ENCODE peak calls at places on chromosomes 13 and 19, in seven cellular contexts. One of them, this sample, is unnamed.

GRCh38 chr13:73366241-73366640 is 307.4 kb downstream of the KLF5 start:
- DNase-seq in NCI-H748 treated with DMSO at 0.1 percent for 48 hours: no peak
- DNase-seq in stimulated activated CD8-positive, alpha-beta memory T cell treated with anti-CD3 and anti-CD28 coated beads, Interleukin-7, amount 100 ng/mL, for 4 hours: no peak
- DNase-seq in WERI-Rb-1: no peak
- DNase-seq in COR-L47: no peak
- DNase-seq in C1 segment of cervical spinal cord: no peak
- DNase-seq in nephron progenitor cell: no peak
- DNase-seq in this sample: no peak

GRCh38 chr13:28494861-28495585 is at the start of gene FLT1:
- DNase-seq in NCI-H748 treated with DMSO at 0.1 percent for 48 hours: peak; percentile 27
- DNase-seq in stimulated activated CD8-positive, alpha-beta memory T cell treated with anti-CD3 and anti-CD28 coated beads, Interleukin-7, amount 100 ng/mL, for 4 hours: no peak
- DNase-seq in WERI-Rb-1: peak; percentile 71
- DNase-seq in COR-L47: no peak
- DNase-seq in C1 segment of cervical spinal cord: no peak
- DNase-seq in nephron progenitor cell: peak; percentile 71
- DNase-seq in this sample: no peak

GRCh38 chr19:3401004-3401768 is 34.8 kb downstream of the NFIC start:
- DNase-seq in NCI-H748 treated with DMSO at 0.1 percent for 48 hours: no peak
- DNase-seq in stimulated activated CD8-positive, alpha-beta memory T cell treated with anti-CD3 and anti-CD28 coated beads, Interleukin-7, amount 100 ng/mL, for 4 hours: no peak
- DNase-seq in WERI-Rb-1: no peak
- DNase-seq in COR-L47: no peak
- DNase-seq in C1 segment of cervical spinal cord: no peak
- DNase-seq in nephron progenitor cell: no peak
- DNase-seq in this sample: no peak

GRCh38 chr13:41384749-41385503 is 72.4 kb upstream of the RGCC start:
- DNase-seq in NCI-H748 treated with DMSO at 0.1 percent for 48 hours: no peak
- DNase-seq in stimulated activated CD8-positive, alpha-beta memory T cell treated with anti-CD3 and anti-CD28 coated beads, Interleukin-7, amount 100 ng/mL, for 4 hours: no peak
- DNase-seq in WERI-Rb-1: no peak
- DNase-seq in COR-L47: no peak
- DNase-seq in C1 segment of cervical spinal cord: no peak
- DNase-seq in nephron progenitor cell: no peak
- DNase-seq in this sample: no peak

GRCh38 chr13:25468330-25469178 is 96.8 kb downstream of the ATP8A2 start:
- DNase-seq in NCI-H748 treated with DMSO at 0.1 percent for 48 hours: peak; percentile 93
- DNase-seq in stimulated activated CD8-positive, alpha-beta memory T cell treated with anti-CD3 and anti-CD28 coated beads, Interleukin-7, amount 100 ng/mL, for 4 hours: no peak
- DNase-seq in WERI-Rb-1: peak; percentile 92
- DNase-seq in COR-L47: peak; percentile 86
- DNase-seq in C1 segment of cervical spinal cord: peak; percentile 12
- DNase-seq in nephron progenitor cell: peak; percentile 85
- DNase-seq in this sample: no peak

GRCh38 chr19:18541992-18542935 is 1.1 kb downstream of the FKBP8 start:
- DNase-seq in NCI-H748 treated with DMSO at 0.1 percent for 48 hours: no peak
- DNase-seq in stimulated activated CD8-positive, alpha-beta memory T cell treated with anti-CD3 and anti-CD28 coated beads, Interleukin-7, amount 100 ng/mL, for 4 hours: no peak
- DNase-seq in WERI-Rb-1: no peak
- DNase-seq in COR-L47: no peak
- DNase-seq in C1 segment of cervical spinal cord: no peak
- DNase-seq in nephron progenitor cell: peak; percentile 35
- DNase-seq in this sample: no peak

GRCh38 chr19:1481893-1482360 is 2.9 kb upstream of the C19orf25 start:
- DNase-seq in NCI-H748 treated with DMSO at 0.1 percent for 48 hours: no peak
- DNase-seq in stimulated activated CD8-positive, alpha-beta memory T cell treated with anti-CD3 and anti-CD28 coated beads, Interleukin-7, amount 100 ng/mL, for 4 hours: no peak
- DNase-seq in WERI-Rb-1: no peak
- DNase-seq in COR-L47: no peak
- DNase-seq in C1 segment of cervical spinal cord: no peak
- DNase-seq in nephron progenitor cell: no peak
- DNase-seq in this sample: no peak

GRCh38 chr13:98260357-98261164 is 83.5 kb upstream of the RNF113B start:
- DNase-seq in NCI-H748 treated with DMSO at 0.1 percent for 48 hours: no peak
- DNase-seq in stimulated activated CD8-positive, alpha-beta memory T cell treated with anti-CD3 and anti-CD28 coated beads, Interleukin-7, amount 100 ng/mL, for 4 hours: no peak
- DNase-seq in WERI-Rb-1: no peak
- DNase-seq in COR-L47: no peak
- DNase-seq in C1 segment of cervical spinal cord: no peak
- DNase-seq in nephron progenitor cell: no peak
- DNase-seq in this sample: no peak

GRCh38 chr13:103002279-103002678 is 63.9 kb downstream of the SLC10A2 start:
- DNase-seq in NCI-H748 treated with DMSO at 0.1 percent for 48 hours: no peak
- DNase-seq in stimulated activated CD8-positive, alpha-beta memory T cell treated with anti-CD3 and anti-CD28 coated beads, Interleukin-7, amount 100 ng/mL, for 4 hours: no peak
- DNase-seq in WERI-Rb-1: no peak
- DNase-seq in COR-L47: no peak
- DNase-seq in C1 segment of cervical spinal cord: no peak
- DNase-seq in nephron progenitor cell: no peak
- DNase-seq in this sample: no peak

GRCh38 chr13:27401210-27401609 is 23.2 kb upstream of the GTF3A start:
- DNase-seq in NCI-H748 treated with DMSO at 0.1 percent for 48 hours: no peak
- DNase-seq in stimulated activated CD8-positive, alpha-beta memory T cell treated with anti-CD3 and anti-CD28 coated beads, Interleukin-7, amount 100 ng/mL, for 4 hours: no peak
- DNase-seq in WERI-Rb-1: no peak
- DNase-seq in COR-L47: no peak
- DNase-seq in C1 segment of cervical spinal cord: no peak
- DNase-seq in nephron progenitor cell: no peak
- DNase-seq in this sample: no peak

GRCh38 chr19:31144069-31144468 is 205.2 kb downstream of the TSHZ3 start:
- DNase-seq in NCI-H748 treated with DMSO at 0.1 percent for 48 hours: no peak
- DNase-seq in stimulated activated CD8-positive, alpha-beta memory T cell treated with anti-CD3 and anti-CD28 coated beads, Interleukin-7, amount 100 ng/mL, for 4 hours: no peak
- DNase-seq in WERI-Rb-1: no peak
- DNase-seq in COR-L47: no peak
- DNase-seq in C1 segment of cervical spinal cord: no peak
- DNase-seq in nephron progenitor cell: no peak
- DNase-seq in this sample: no peak

GRCh38 chr13:110015253-110015652 is 228.9 kb upstream of the IRS2 start:
- DNase-seq in NCI-H748 treated with DMSO at 0.1 percent for 48 hours: peak; percentile 60
- DNase-seq in stimulated activated CD8-positive, alpha-beta memory T cell treated with anti-CD3 and anti-CD28 coated beads, Interleukin-7, amount 100 ng/mL, for 4 hours: no peak
- DNase-seq in WERI-Rb-1: no peak
- DNase-seq in COR-L47: peak; percentile 75
- DNase-seq in C1 segment of cervical spinal cord: no peak
- DNase-seq in nephron progenitor cell: no peak
- DNase-seq in this sample: peak; percentile 84

GRCh38 chr13:85241045-85241444 is 558.2 kb downstream of the SLITRK6 start:
- DNase-seq in NCI-H748 treated with DMSO at 0.1 percent for 48 hours: no peak
- DNase-seq in stimulated activated CD8-positive, alpha-beta memory T cell treated with anti-CD3 and anti-CD28 coated beads, Interleukin-7, amount 100 ng/mL, for 4 hours: no peak
- DNase-seq in WERI-Rb-1: no peak
- DNase-seq in COR-L47: no peak
- DNase-seq in C1 segment of cervical spinal cord: no peak
- DNase-seq in nephron progenitor cell: no peak
- DNase-seq in this sample: no peak

GRCh38 chr13:94825507-94825906 is 113.2 kb upstream of the SOX21 start:
- DNase-seq in NCI-H748 treated with DMSO at 0.1 percent for 48 hours: peak; percentile 53
- DNase-seq in stimulated activated CD8-positive, alpha-beta memory T cell treated with anti-CD3 and anti-CD28 coated beads, Interleukin-7, amount 100 ng/mL, for 4 hours: no peak
- DNase-seq in WERI-Rb-1: no peak
- DNase-seq in COR-L47: peak; percentile 73
- DNase-seq in C1 segment of cervical spinal cord: peak; percentile 62
- DNase-seq in nephron progenitor cell: no peak
- DNase-seq in this sample: peak; percentile 11

GRCh38 chr19:17765069-17765618 is 13.9 kb downstream of the FCHO1 start:
- DNase-seq in NCI-H748 treated with DMSO at 0.1 percent for 48 hours: no peak
- DNase-seq in stimulated activated CD8-positive, alpha-beta memory T cell treated with anti-CD3 and anti-CD28 coated beads, Interleukin-7, amount 100 ng/mL, for 4 hours: no peak
- DNase-seq in WERI-Rb-1: no peak
- DNase-seq in COR-L47: no peak
- DNase-seq in C1 segment of cervical spinal cord: no peak
- DNase-seq in nephron progenitor cell: no peak
- DNase-seq in this sample: no peak

GRCh38 chr13:114140131-114140908 is 7.9 kb upstream of the RASA3 start:
- DNase-seq in NCI-H748 treated with DMSO at 0.1 percent for 48 hours: no peak
- DNase-seq in stimulated activated CD8-positive, alpha-beta memory T cell treated with anti-CD3 and anti-CD28 coated beads, Interleukin-7, amount 100 ng/mL, for 4 hours: no peak
- DNase-seq in WERI-Rb-1: no peak
- DNase-seq in COR-L47: no peak
- DNase-seq in C1 segment of cervical spinal cord: no peak
- DNase-seq in nephron progenitor cell: no peak
- DNase-seq in this sample: no peak

GRCh38 chr13:32323912-32324311 is 8.6 kb downstream of the BRCA2 start:
- DNase-seq in NCI-H748 treated with DMSO at 0.1 percent for 48 hours: no peak
- DNase-seq in stimulated activated CD8-positive, alpha-beta memory T cell treated with anti-CD3 and anti-CD28 coated beads, Interleukin-7, amount 100 ng/mL, for 4 hours: no peak
- DNase-seq in WERI-Rb-1: no peak
- DNase-seq in COR-L47: no peak
- DNase-seq in C1 segment of cervical spinal cord: no peak
- DNase-seq in nephron progenitor cell: no peak
- DNase-seq in this sample: no peak

GRCh38 chr13:91659583-91660415 is 261.4 kb downstream of the GPC5 start:
- DNase-seq in NCI-H748 treated with DMSO at 0.1 percent for 48 hours: peak; percentile 22
- DNase-seq in stimulated activated CD8-positive, alpha-beta memory T cell treated with anti-CD3 and anti-CD28 coated beads, Interleukin-7, amount 100 ng/mL, for 4 hours: no peak
- DNase-seq in WERI-Rb-1: no peak
- DNase-seq in COR-L47: no peak
- DNase-seq in C1 segment of cervical spinal cord: no peak
- DNase-seq in nephron progenitor cell: no peak
- DNase-seq in this sample: no peak

GRCh38 chr13:105773887-105774538 is 761.4 kb downstream of the EFNB2 start:
- DNase-seq in NCI-H748 treated with DMSO at 0.1 percent for 48 hours: peak; percentile 7
- DNase-seq in stimulated activated CD8-positive, alpha-beta memory T cell treated with anti-CD3 and anti-CD28 coated beads, Interleukin-7, amount 100 ng/mL, for 4 hours: no peak
- DNase-seq in WERI-Rb-1: no peak
- DNase-seq in COR-L47: peak; percentile 15
- DNase-seq in C1 segment of cervical spinal cord: no peak
- DNase-seq in nephron progenitor cell: no peak
- DNase-seq in this sample: no peak

GRCh38 chr19:51320258-51320657 is 8.8 kb downstream of the IGLON5 start:
- DNase-seq in NCI-H748 treated with DMSO at 0.1 percent for 48 hours: no peak
- DNase-seq in stimulated activated CD8-positive, alpha-beta memory T cell treated with anti-CD3 and anti-CD28 coated beads, Interleukin-7, amount 100 ng/mL, for 4 hours: no peak
- DNase-seq in WERI-Rb-1: no peak
- DNase-seq in COR-L47: no peak
- DNase-seq in C1 segment of cervical spinal cord: no peak
- DNase-seq in nephron progenitor cell: peak; percentile 44
- DNase-seq in this sample: no peak

GRCh38 chr13:99614465-99614885 is 113.2 kb downstream of the TM9SF2 start:
- DNase-seq in NCI-H748 treated with DMSO at 0.1 percent for 48 hours: no peak
- DNase-seq in stimulated activated CD8-positive, alpha-beta memory T cell treated with anti-CD3 and anti-CD28 coated beads, Interleukin-7, amount 100 ng/mL, for 4 hours: no peak
- DNase-seq in WERI-Rb-1: peak; percentile 80
- DNase-seq in COR-L47: no peak
- DNase-seq in C1 segment of cervical spinal cord: no peak
- DNase-seq in nephron progenitor cell: no peak
- DNase-seq in this sample: peak; percentile 13

This sample was measured in NCI-H774.